ENCODE peak calls at places on chromosome 11, in six cellular contexts. T is effector CD8-positive, alpha-beta T cell; G is NCI-H2227 treated with DMSO at 0.1 percent for 48 hours; E is ovary; F is naive thymus-derived CD4-positive, alpha-beta T cell; C is brain microvascular endothelial cell. V is an unnamed sample.

GRCh38 chr11:66685276-66686099 is 7.8 kb upstream of the RBM4B start:
- DNase-seq in G (no peak), T (no peak), E (no peak), C (no peak), F (no peak), V (no peak)

GRCh38 chr11:47373876-47374820 is 4.2 kb downstream of the SPI1 start:
- DNase-seq in T (peak), F (peak), E (peak), G (peak), C (peak), V (peak)

GRCh38 chr11:28728666-28729065 is 620.5 kb downstream of the METTL15 start:
- DNase-seq in T (no peak), E (no peak), F (no peak), G (no peak), C (no peak), V (no peak)

GRCh38 chr11:34669458-34669857 is 48.6 kb downstream of the EHF start:
- DNase-seq in C (no peak), G (no peak), T (no peak), E (no peak), F (no peak), V (no peak)

GRCh38 chr11:117096140-117096972 is 1.9 kb downstream of the SIK3 start:
- DNase-seq in E (no peak), G (no peak), F (peak), T (peak), C (no peak), V (peak)

GRCh38 chr11:70556884-70557741 is 158.8 kb downstream of the CTTN start:
- DNase-seq in G (no peak), E (no peak), T (no peak), C (no peak), F (no peak), V (no peak)

GRCh38 chr11:104254347-104254746 is 90.4 kb upstream of the PDGFD start:
- DNase-seq in E (no peak), C (peak), T (no peak), G (no peak), F (no peak), V (peak)

GRCh38 chr11:1573077-1573846 is 1.2 kb upstream of the DUSP8 start:
- DNase-seq in F (peak), E (no peak), C (no peak), T (no peak), G (no peak), V (no peak)

GRCh38 chr11:118338637-118339061 is 3.9 kb downstream of the CD3D start:
- DNase-seq in C (no peak), T (peak), G (no peak), F (peak), E (no peak), V (no peak)

GRCh38 chr11:87252869-87253268 is 215.1 kb downstream of the TMEM135 start:
- DNase-seq in F (no peak), C (no peak), E (no peak), G (no peak), T (no peak), V (no peak)

GRCh38 chr11:60130496-60130895 is 42.0 kb downstream of the MS4A2 start:
- DNase-seq in G (no peak), T (no peak), E (no peak), F (no peak), C (peak), V (peak)

GRCh38 chr11:3836903-3837302 is 3.9 kb downstream of the RHOG start:
- DNase-seq in F (peak), G (no peak), C (no peak), T (peak), E (no peak), V (no peak)

GRCh38 chr11:69635804-69636511 is 5.0 kb upstream of the CCND1 start:
- DNase-seq in G (no peak), E (no peak), C (no peak), T (no peak), F (no peak), V (no peak)

GRCh38 chr11:123429851-123430735 is at the start of gene GRAMD1B:
- DNase-seq in F (peak), G (peak), T (peak), E (peak), C (peak), V (peak)

GRCh38 chr11:67295846-67296245 is 6.7 kb downstream of the ANKRD13D start:
- DNase-seq in G (no peak), E (no peak), F (no peak), C (no peak), T (no peak), V (no peak)

GRCh38 chr11:16722945-16723344 is 15.5 kb upstream of the C11orf58 start:
- DNase-seq in F (no peak), E (no peak), T (no peak), G (no peak), C (no peak), V (no peak)

V was measured in H1.